ENCODE peak calls at places on chromosomes 4 and X, in six cellular contexts. L, M, F, V, W and Y are unnamed samples.

GRCh38 chr4:84639143-84639542 is 56.2 kb downstream of the CDS1 start:
- DNase-seq in W (no peak), M (no peak), V (no peak), F (no peak), L (no peak), Y (no peak)

GRCh38 chr4:153151535-153152452 is 52.4 kb upstream of the TRIM2 start:
- DNase-seq in L (no peak), V (peak), W (peak), F (no peak), M (no peak), Y (no peak)

GRCh38 chrX:43703211-43703791 is 47.2 kb downstream of the MAOA start:
- DNase-seq in F (no peak), W (peak), L (no peak), V (no peak), M (no peak), Y (no peak)

GRCh38 chr4:99763635-99764101 is 53.0 kb upstream of the DAPP1 start:
- DNase-seq in M (no peak), F (no peak), L (no peak), V (no peak), W (peak), Y (no peak)

GRCh38 chrX:134513091-134513490 is 53.1 kb downstream of the HPRT1 start:
- DNase-seq in V (no peak), W (peak), M (no peak), L (no peak), F (no peak), Y (no peak)

GRCh38 chrX:49060914-49061313 is 2.1 kb downstream of the CCDC120 start:
- DNase-seq in L (no peak), M (no peak), V (no peak), F (no peak), W (no peak), Y (no peak)

GRCh38 chrX:40877869-40878268 is 142.5 kb upstream of the MED14 start:
- DNase-seq in V (peak), F (no peak), W (peak), M (no peak), L (no peak), Y (no peak)

GRCh38 chr4:133969202-133969873 is 232.3 kb downstream of the PABPC4L start:
- DNase-seq in V (peak), W (peak), F (no peak), L (peak), M (no peak), Y (peak)